ENCODE peak calls at places on chromosomes 6 and 20, in nine cellular contexts. A, C, Z, M, R, P, F, G and H are unnamed samples.

GRCh38 chr20:57619053-57619831 is 984 bp downstream of the ZBP1 start:
- DNase-seq in A (no peak), R (peak; percentile 96), P (no peak), C (no peak), G (peak; percentile 60), F (no peak), M (peak; percentile 64), Z (peak; percentile 29), H (peak; percentile 25)

GRCh38 chr6:132443206-132443605 is 41.9 kb upstream of the MOXD1 start:
- DNase-seq in M (no peak), F (no peak), C (no peak), R (no peak), Z (no peak), G (no peak), A (no peak), P (no peak), H (no peak)

GRCh38 chr20:14785065-14785743 is 447.8 kb upstream of the FLRT3 start:
- DNase-seq in M (no peak), G (no peak), Z (no peak), P (no peak), F (no peak), R (no peak), A (no peak), C (no peak), H (no peak)

GRCh38 chr20:31710423-31711250 is 12.0 kb downstream of the BCL2L1 start:
- DNase-seq in A (no peak), C (no peak), F (peak; percentile 86), R (no peak), M (no peak), G (peak; percentile 76), Z (peak; percentile 61), P (no peak), H (peak; percentile 92)

GRCh38 chr6:130183271-130184222 is 39.2 kb downstream of the SAMD3 start:
- DNase-seq in M (no peak), A (no peak), P (no peak), C (no peak), Z (no peak), R (no peak), G (no peak), F (no peak), H (no peak)

GRCh38 chr6:21228411-21228810 is 365.1 kb upstream of the SOX4 start:
- DNase-seq in G (no peak), P (no peak), A (no peak), M (no peak), Z (no peak), F (no peak), R (no peak), C (no peak), H (no peak)

GRCh38 chr6:6696867-6697531 is 108.5 kb downstream of the LY86 start:
- DNase-seq in G (peak; percentile 64), M (peak; percentile 59), Z (peak; percentile 74), A (peak; percentile 43), C (no peak), R (peak; percentile 86), P (peak; percentile 91), F (no peak), H (peak; percentile 85)

GRCh38 chr20:36408219-36408618 is 102.1 kb downstream of the DLGAP4 start:
- DNase-seq in R (no peak), A (no peak), P (peak; percentile 63), M (peak; percentile 45), C (no peak), Z (peak; percentile 51), F (no peak), G (peak; percentile 49), H (peak; percentile 6)

GRCh38 chr6:6962699-6963098 is 145.1 kb upstream of the RREB1 start:
- DNase-seq in F (no peak), R (no peak), A (no peak), P (no peak), C (no peak), G (no peak), Z (no peak), M (no peak), H (no peak)

GRCh38 chr6:134190883-134191282 is 127.0 kb downstream of the SGK1 start:
- DNase-seq in G (no peak), A (no peak), F (no peak), M (no peak), P (no peak), C (no peak), Z (no peak), R (no peak), H (no peak)

GRCh38 chr6:72787521-72788031 is 165.7 kb downstream of the KCNQ5 start:
- DNase-seq in F (peak; percentile 83), A (no peak), R (no peak), G (no peak), P (peak; percentile 13), M (no peak), C (no peak), Z (no peak), H (peak; percentile 79)

DNA sequence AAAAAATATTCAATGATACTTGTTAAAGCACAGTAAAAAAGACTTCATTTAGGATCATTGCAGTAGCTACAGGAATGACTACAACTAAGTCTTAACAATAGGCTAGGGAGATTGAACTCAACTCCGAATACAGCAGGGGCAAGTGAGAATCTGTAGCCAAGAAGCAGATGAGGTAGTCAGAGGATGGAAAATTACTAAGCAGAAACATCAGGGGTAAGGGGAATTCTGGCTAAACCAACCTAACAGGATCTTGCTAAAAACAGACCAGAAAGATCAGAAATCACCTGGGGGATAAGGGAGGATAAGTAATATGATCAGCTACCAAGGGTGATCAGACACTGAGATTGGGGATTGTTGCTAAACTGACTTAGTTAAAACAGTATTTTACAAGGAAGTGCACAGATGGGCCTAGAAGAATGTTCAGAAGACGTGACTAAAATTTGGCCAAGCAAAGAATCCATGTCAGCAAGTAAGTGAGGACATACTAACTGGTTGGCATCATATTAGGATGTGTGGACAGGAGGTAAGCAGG is 217.5 kb downstream of the TENT5A start:
- DNase-seq in R (no peak), Z (no peak), C (no peak), M (no peak), G (no peak), P (no peak), F (no peak), A (no peak), H (no peak)
- H3K27ac ChIP-seq in R (no peak overlapping the region), Z (no peak overlapping the region), C (no peak overlapping the region), M (no peak overlapping the region), G (no peak overlapping the region), P (no peak overlapping the region), F (no peak overlapping the region), A (no peak overlapping the region), H (no peak overlapping the region)

DNA sequence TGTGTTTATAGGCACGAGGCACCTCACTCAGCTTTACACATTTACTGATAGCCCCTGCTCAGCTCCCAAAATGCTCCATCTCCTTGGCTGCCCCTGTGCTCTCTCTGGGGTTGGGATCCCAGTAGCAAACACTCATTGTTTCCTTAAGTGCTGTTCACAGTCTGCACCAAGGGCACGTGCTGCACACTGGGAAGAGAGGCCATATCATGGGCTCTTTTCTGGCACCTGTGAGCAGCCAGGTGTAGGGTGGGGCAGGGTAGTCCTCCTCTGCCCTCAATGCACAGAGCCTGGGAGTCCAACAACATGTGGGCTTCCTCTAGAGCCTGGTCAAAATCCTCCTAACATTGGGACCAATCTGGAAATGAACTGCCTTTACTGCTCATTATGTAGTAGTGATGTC is 67.9 kb downstream of the BANF2 start:
- DNase-seq in M (no peak), A (no peak), F (no peak), P (no peak), C (no peak), G (peak; percentile 27), Z (no peak), R (no peak), H (no peak)
- TF ChIP-seq POLR2A in M (no peak), A (no peak), F (no peak), P (no peak), C (no peak), G (no peak), Z (no peak), R (no peak), H (no peak)

DNA sequence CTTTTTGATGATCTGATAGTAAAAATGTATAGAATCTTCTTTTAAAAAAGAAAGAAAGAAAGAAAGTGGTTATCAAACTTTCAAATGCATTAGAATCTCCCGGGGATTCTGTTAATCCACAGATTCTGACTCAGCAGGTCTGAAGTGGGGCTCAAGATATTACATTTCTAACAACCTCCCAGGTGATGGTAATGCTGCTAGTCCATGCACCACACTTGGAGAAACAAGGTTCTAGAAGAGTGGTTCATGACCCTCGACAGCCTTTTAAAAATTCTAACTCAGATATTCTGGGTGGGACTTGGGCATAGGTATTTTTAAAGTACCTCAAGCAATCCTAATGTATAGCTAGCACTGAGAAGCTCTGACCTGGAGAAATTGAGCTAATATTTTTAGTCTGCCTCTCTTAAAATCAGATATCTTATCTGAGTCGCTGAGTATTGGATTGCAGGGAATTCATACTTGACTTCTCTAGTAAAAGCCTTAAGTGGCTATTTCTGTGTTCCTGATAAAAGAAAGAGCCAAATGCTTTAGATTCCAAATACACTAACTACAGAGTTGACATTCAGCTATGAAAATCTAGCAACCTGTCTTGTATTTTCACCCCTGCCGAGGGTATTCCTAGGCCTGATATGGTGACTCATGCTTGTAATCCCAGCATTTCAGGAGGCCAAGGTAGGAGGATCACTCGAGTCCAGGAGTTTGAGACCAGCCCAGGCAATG is 252.4 kb downstream of the PHACTR1 start:
- DNase-seq in M (no peak), A (no peak), G (no peak), P (no peak), F (no peak), R (no peak), Z (no peak), C (no peak), H (peak; percentile 30)
- H3K27ac ChIP-seq in M (no peak overlapping the region), A (no peak overlapping the region), G (no peak overlapping the region), P (no peak overlapping the region), F (no peak overlapping the region), R (no peak overlapping the region), Z (no peak overlapping the region), C (no peak overlapping the region), H (peak overlapping the region; percentile 31)

GRCh38 chr20:33650111-33650752 is 11.9 kb upstream of the C20orf144 start:
- DNase-seq in A (no peak), R (peak; percentile 54), G (no peak), Z (no peak), P (no peak), C (no peak), M (no peak), F (no peak), H (no peak)

GRCh38 chr20:33647603-33648395 is 14.3 kb upstream of the C20orf144 start:
- DNase-seq in A (no peak), C (no peak), R (no peak), P (peak; percentile 60), F (peak; percentile 78), G (peak; percentile 59), M (no peak), Z (peak; percentile 57), H (no peak)

GRCh38 chr20:33648396-33649004 is 13.6 kb upstream of the C20orf144 start:
- DNase-seq in C (no peak), P (no peak), G (no peak), M (no peak), A (no peak), R (peak; percentile 6), F (no peak), Z (no peak), H (no peak)

GRCh38 chr20:33650753-33651561 is 11.2 kb upstream of the C20orf144 start:
- DNase-seq in G (peak; percentile 68), M (no peak), C (no peak), P (no peak), A (no peak), R (peak; percentile 25), F (peak; percentile 72), Z (no peak), H (peak; percentile 36)

DNA sequence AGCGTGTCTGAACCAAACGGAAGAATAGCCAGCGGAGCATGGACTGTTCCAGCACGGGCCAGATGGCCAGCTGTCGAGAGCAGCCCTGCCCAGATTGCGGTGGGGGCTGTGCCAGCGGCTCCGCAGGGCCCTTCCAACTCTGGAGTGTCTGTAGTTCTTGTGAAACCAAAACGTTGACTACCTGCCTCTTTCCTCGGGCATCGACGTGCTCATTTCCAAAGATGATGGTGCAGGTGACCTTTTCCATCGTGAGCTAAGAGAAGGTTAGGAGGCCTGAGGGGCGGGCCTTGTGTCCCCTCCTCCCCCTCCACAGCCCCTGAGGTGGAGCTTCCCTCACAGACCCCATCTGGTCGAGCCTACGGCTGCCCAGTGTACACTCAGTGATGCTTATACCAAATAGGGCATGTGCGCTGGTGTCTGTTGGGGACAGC is 12.9 kb upstream of the C20orf144 start:
- DNase-seq in C (peak; percentile 37), A (no peak), G (peak; percentile 71), F (no peak), M (no peak), P (no peak), Z (peak; percentile 42), R (peak; percentile 68), H (peak; percentile 91)
- TF ChIP-seq POLR2A in C (no peak), A (no peak), G (no peak), F (no peak), M (no peak), P (no peak), Z (no peak), R (no peak), H (no peak)